ENCODE peak calls at places on chromosomes 5 and 9, in six cellular contexts. P, Q, M, O, Z and R are unnamed samples. For H3K36me3, the result is how much of the 10 kb centered on the place peaks cover.

GRCh38 chr9:109158656-109159055 is 8.4 kb downstream of the FRRS1L start:
- DNase-seq in Q (no peak), O (no peak), P (no peak), M (no peak), Z (no peak), R (no peak)

GRCh38 chr9:125484632-125485282 is 222.3 kb downstream of the MAPKAP1 start:
- DNase-seq in Z (no peak), Q (no peak), M (peak), O (no peak), P (peak), R (peak)

GRCh38 chr5:57175586-57175985 is 1.7 kb downstream of the GPBP1 start:
- DNase-seq in P (no peak), O (peak), M (no peak), Q (no peak), Z (no peak), R (no peak)

GRCh38 chr9:76109953-76110352 is 219.5 kb downstream of the PCSK5 start:
- DNase-seq in Q (no peak), Z (no peak), O (no peak), P (peak), M (peak), R (no peak)

GRCh38 chr5:176812269-176813259 is 2.2 kb downstream of the UNC5A start:
- DNase-seq in O (no peak), Q (no peak), Z (no peak), P (no peak), M (no peak), R (no peak)

GRCh38 chr5:93582677-93583524 is at the start of gene NR2F1:
- DNase-seq in M (peak), O (peak), Z (no peak), P (peak), Q (no peak), R (peak)

GRCh38 chr9:68717554-68718453 is 12.8 kb downstream of the PIP5K1B start:
- DNase-seq in Z (no peak), O (no peak), M (no peak), Q (no peak), P (no peak), R (no peak)

GRCh38 chr9:107952773-107953172 is 463.2 kb upstream of the KLF4 start:
- DNase-seq in P (peak), Q (no peak), Z (no peak), M (no peak), O (no peak), R (no peak)

GRCh38 chr5:317086-317811 is 4.3 kb upstream of the AHRR start:
- DNase-seq in P (peak), Q (no peak), O (peak), M (peak), Z (peak), R (no peak)

GRCh38 chr5:9544502-9545300 is 1.2 kb downstream of the SEMA5A start:
- DNase-seq in Q (no peak), M (peak), Z (peak), P (peak), O (peak), R (peak)

GRCh38 chr9:87713278-87713989 is 12.5 kb upstream of the CTSL start:
- DNase-seq in Q (no peak), O (peak), P (peak), M (peak), Z (peak), R (peak)

GRCh38 chr9:137945581-137945980 is 68.0 kb downstream of the CACNA1B start:
- DNase-seq in P (no peak), M (no peak), O (no peak), Q (no peak), Z (no peak), R (no peak)

GRCh38 chr5:168978500-168978899 is 322.4 kb downstream of the SLIT3 start:
- DNase-seq in O (no peak), Q (no peak), M (no peak), P (no peak), Z (no peak), R (no peak)

GRCh38 chr9:77846957-77847574 is 184.5 kb downstream of the GNAQ start:
- DNase-seq in P (peak), O (no peak), M (peak), Z (no peak), Q (no peak), R (no peak)

GRCh38 chr9:35490155-35490909 is 421 bp downstream of the RUSC2 start:
- DNase-seq in P (no peak), M (no peak), Z (peak), Q (no peak), O (peak), R (no peak)

GRCh38 chr5:7908317-7908716 is 39.4 kb downstream of the MTRR start:
- DNase-seq in O (no peak), M (no peak), Z (no peak), Q (no peak), P (no peak), R (no peak)

GRCh38 chr5:7907612-7908011 is 38.7 kb downstream of the MTRR start:
- DNase-seq in Z (no peak), M (no peak), O (no peak), P (no peak), Q (no peak), R (no peak)

GRCh38 chr5:7902201-7902600 is 33.3 kb downstream of the MTRR start:
- DNase-seq in Z (no peak), Q (no peak), O (no peak), M (no peak), P (no peak), R (no peak)

GRCh38 chr5:7904170-7904569 is 35.2 kb downstream of the MTRR start:
- DNase-seq in M (peak), O (no peak), P (peak), Q (no peak), Z (no peak), R (no peak)

GRCh38 chr5:7902993-7903625 is 34.2 kb downstream of the MTRR start:
- DNase-seq in M (no peak), Q (no peak), O (no peak), Z (no peak), P (no peak), R (no peak)
- H3K36me3 ChIP-seq in M (under half), Q (under half), O (under half), Z (under half), P (under half), R (under half)

DNA sequence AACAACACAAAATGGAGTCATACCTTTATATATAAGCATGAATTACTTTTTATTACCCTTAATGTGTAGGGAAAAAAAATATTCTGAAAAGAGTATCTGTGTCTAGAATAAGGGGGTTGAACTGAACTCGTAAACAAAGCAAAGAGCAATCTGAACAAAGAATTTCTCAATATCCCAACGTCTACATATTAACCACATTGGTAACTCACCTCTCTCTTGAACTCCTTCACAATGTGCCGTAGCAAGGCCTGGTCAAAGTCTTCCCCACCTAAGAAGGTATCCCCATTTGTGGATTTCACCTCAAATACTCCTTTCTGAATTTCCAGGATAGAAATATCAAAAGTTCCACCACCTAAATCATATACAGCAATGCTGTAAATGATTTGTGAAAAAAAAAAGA is 8.4 kb downstream of the HSPA9 start:
- DNase-seq in Z (no peak), P (no peak), O (no peak), Q (no peak), M (no peak), R (no peak)
- H3K36me3 ChIP-seq in Z (under half), P (under half), O (half or more), Q (half or more), M (half or more), R (under half)

GRCh38 chr5:96750110-96750822 is 57.5 kb downstream of the ERAP1 start:
- DNase-seq in P (no peak), O (no peak), Z (no peak), Q (no peak), M (no peak), R (no peak)
- H3K36me3 ChIP-seq in P (under half), O (half or more), Z (under half), Q (half or more), M (under half), R (under half)

GRCh38 chr9:5231212-5231611 is at the start of gene INSL4:
- DNase-seq in Z (peak), M (peak), O (no peak), P (peak), Q (no peak), R (no peak)

DNA sequence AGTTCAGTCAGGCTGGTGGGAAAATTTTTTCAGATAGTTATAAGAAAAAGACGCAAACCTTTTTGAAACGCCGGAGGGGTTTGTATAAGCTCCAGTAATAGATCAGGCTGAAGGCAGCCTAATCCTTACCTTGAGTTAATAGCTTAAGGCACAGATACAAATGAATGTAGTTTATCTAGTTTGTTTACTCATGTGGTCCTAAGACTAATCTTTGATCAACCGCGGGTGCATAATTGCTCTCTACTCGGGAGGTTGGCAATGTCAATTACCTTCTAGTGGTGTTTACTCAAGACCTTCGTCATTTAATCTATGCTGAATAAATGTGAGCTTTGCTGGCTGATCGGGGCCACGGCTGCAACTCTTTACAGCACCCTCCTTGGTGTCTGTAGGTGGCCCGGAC is 665 bp upstream of the INSL4 start:
- DNase-seq in Z (peak), O (no peak), M (no peak), P (peak), Q (no peak), R (no peak)
- H3K36me3 ChIP-seq in Z (under half), O (under half), M (under half), P (under half), Q (under half), R (under half)

DNA sequence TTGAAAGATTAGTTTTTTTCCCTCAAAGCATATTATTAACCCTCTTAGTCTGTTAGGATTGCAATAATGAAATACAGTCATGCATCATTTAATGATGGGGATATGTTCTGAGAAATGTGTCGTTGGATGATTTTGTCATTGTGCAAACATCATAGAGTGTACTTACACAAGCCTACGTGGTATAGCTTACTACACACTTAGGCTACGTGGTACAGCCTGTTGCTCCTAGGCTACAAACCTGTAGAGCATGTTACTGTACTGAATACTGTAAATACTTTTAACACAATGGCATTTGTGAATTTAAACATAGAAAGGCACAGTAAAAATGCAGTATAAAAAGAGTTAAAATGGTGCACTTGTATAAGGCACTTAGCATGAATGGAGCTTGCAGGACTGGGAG is 132.7 kb downstream of the PDE8B start:
- DNase-seq in Z (no peak), O (no peak), P (no peak), Q (no peak), M (no peak), R (no peak)
- H3K36me3 ChIP-seq in Z (under half), O (under half), P (under half), Q (under half), M (under half), R (under half)

GRCh38 chr9:36905101-36906066 is 128.7 kb downstream of the PAX5 start:
- DNase-seq in Z (peak), O (no peak), P (no peak), Q (no peak), M (no peak), R (no peak)

GRCh38 chr9:36903541-36904435 is 130.3 kb downstream of the PAX5 start:
- DNase-seq in M (peak), O (no peak), P (peak), Q (no peak), Z (peak), R (no peak)

GRCh38 chr9:36902063-36902735 is 131.9 kb downstream of the PAX5 start:
- DNase-seq in O (no peak), Z (peak), P (no peak), Q (no peak), M (no peak), R (no peak)

GRCh38 chr9:36902861-36903524 is 131.1 kb downstream of the PAX5 start:
- DNase-seq in Z (peak), O (no peak), Q (no peak), M (no peak), P (no peak), R (no peak)

DNA sequence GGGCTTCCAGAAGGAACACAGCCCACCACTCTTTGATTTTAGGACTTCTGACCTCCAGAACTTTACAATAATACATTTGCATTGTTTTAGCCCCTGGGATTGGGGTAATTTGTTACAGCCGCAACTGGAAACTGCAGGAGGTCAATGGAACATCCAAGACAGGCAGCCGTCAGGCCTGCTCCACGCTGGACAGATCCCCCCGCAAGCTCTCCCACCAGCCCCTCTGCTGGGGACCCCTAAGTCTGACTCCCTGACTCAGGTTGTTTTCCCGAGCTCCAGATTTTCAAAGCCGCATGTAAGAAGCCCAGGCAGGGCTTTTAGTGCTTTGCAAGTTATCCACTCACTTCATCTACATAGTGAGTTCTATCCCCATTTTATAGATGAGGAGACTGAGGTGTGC is 127.6 kb downstream of the PAX5 start:
- DNase-seq in Z (peak), M (no peak), O (no peak), Q (no peak), P (no peak), R (no peak)
- H3K36me3 ChIP-seq in Z (under half), M (under half), O (under half), Q (under half), P (under half), R (under half)

GRCh38 chr5:73506459-73506955 is 8.3 kb downstream of the BTF3 start:
- DNase-seq in O (no peak), Z (no peak), M (no peak), Q (no peak), P (no peak), R (no peak)
- H3K36me3 ChIP-seq in O (under half), Z (under half), M (under half), Q (under half), P (under half), R (under half)

GRCh38 chr5:6659941-6660684 is 26.9 kb downstream of the SRD5A1 start:
- DNase-seq in P (no peak), Z (no peak), O (peak), M (no peak), Q (no peak), R (no peak)
- H3K36me3 ChIP-seq in P (under half), Z (under half), O (under half), M (under half), Q (under half), R (under half)

GRCh38 chr5:150750469-150750868 is 8.3 kb downstream of the DCTN4 start:
- DNase-seq in P (peak), M (peak), Q (no peak), O (no peak), Z (no peak), R (no peak)
- H3K36me3 ChIP-seq in P (under half), M (under half), Q (under half), O (half or more), Z (under half), R (under half)

DNA sequence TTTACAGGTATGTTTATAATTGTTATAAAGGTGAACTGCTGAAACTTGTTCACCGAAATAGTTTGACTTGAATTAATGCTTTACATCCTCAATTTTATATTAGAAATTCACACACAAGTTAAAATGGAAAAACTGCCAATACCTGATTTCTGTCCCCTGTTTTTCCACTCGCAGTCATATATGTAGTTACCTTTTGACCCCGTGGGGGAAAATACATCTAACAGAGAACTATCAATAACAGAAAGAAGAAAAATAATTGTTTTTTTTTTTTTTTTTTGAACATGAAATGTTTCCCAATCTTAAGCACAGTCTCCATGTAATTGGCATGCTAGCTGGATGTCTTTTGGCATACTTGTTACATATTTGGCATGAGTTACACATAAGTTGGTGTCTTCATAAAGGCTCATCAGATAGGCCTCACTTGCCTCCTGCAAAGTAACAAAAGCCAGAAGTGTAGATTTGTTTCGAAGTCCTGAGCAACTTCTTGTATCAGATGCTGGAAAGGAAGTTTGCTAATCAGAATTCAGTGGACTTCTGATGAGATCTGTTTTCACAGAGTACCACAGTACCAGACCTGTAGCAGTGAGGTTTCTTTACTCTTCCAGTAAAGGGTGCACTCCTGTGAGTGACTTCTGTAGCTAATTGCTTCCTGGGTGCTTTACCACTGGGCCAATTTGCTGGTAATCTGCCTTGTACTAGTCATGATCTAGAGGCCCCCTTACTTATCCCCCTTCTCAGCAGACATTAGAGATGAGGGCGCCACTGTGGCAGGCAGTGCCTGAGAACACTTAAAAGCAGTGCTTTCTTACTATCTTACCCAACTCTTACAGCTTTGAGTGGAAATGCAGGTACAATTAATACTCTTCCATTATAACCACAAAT is 36.2 kb upstream of the CXXC5 start:
- DNase-seq in O (no peak), P (no peak), Z (no peak), Q (no peak), M (no peak), R (no peak)
- H3K36me3 ChIP-seq in O (under half), P (under half), Z (under half), Q (under half), M (under half), R (under half)